ENCODE peak calls at places on chromosomes 5 and 9, in six cellular contexts. One of them, this sample, is unnamed.

GRCh38 chr9:127963041-127963358 is 17.8 kb downstream of the EEIG1 start:
- DNase-seq in OCI-LY7: no peak
- DNase-seq in AG04450: no peak
- DNase-seq in fibroblast of lung: no peak
- DNase-seq in HFFc6: no peak
- DNase-seq in Caco-2: no peak
- DNase-seq in this sample: no peak

GRCh38 chr5:168802337-168802736 is 223.2 kb upstream of the PANK3 start:
- DNase-seq in OCI-LY7: no peak
- DNase-seq in fibroblast of lung: no peak
- DNase-seq in Caco-2: no peak
- DNase-seq in AG04450: no peak
- DNase-seq in HFFc6: no peak
- DNase-seq in this sample: no peak

GRCh38 chr5:143635888-143636287 is 176.1 kb upstream of the HMHB1 start:
- DNase-seq in HFFc6: no peak
- DNase-seq in Caco-2: no peak
- DNase-seq in AG04450: no peak
- DNase-seq in fibroblast of lung: peak
- DNase-seq in OCI-LY7: no peak
- DNase-seq in this sample: no peak

GRCh38 chr5:126544087-126544740 is 50.8 kb downstream of the ALDH7A1 start:
- DNase-seq in HFFc6: peak
- DNase-seq in Caco-2: peak
- DNase-seq in fibroblast of lung: peak
- DNase-seq in AG04450: no peak
- DNase-seq in OCI-LY7: peak
- DNase-seq in this sample: no peak

GRCh38 chr9:73595036-73595545 is 443.4 kb downstream of the ANXA1 start:
- DNase-seq in Caco-2: no peak
- DNase-seq in AG04450: no peak
- DNase-seq in fibroblast of lung: no peak
- DNase-seq in OCI-LY7: no peak
- DNase-seq in HFFc6: no peak
- DNase-seq in this sample: no peak

GRCh38 chr9:4126996-4127395 is 172.9 kb downstream of the GLIS3 start:
- DNase-seq in AG04450: no peak
- DNase-seq in HFFc6: no peak
- DNase-seq in OCI-LY7: no peak
- DNase-seq in Caco-2: no peak
- DNase-seq in fibroblast of lung: no peak
- DNase-seq in this sample: no peak

GRCh38 chr9:129561594-129562281 is 59.2 kb downstream of the C9orf50 start:
- DNase-seq in HFFc6: no peak
- DNase-seq in Caco-2: no peak
- DNase-seq in AG04450: no peak
- DNase-seq in fibroblast of lung: peak
- DNase-seq in OCI-LY7: no peak
- DNase-seq in this sample: no peak

GRCh38 chr5:159971038-159971437 is 37.9 kb upstream of the TTC1 start:
- DNase-seq in fibroblast of lung: peak
- DNase-seq in AG04450: no peak
- DNase-seq in HFFc6: peak
- DNase-seq in Caco-2: no peak
- DNase-seq in OCI-LY7: no peak
- DNase-seq in this sample: no peak

GRCh38 chr5:1515921-1516571 is 7.7 kb downstream of the LPCAT1 start:
- DNase-seq in Caco-2: peak
- DNase-seq in OCI-LY7: no peak
- DNase-seq in fibroblast of lung: no peak
- DNase-seq in HFFc6: peak
- DNase-seq in AG04450: no peak
- DNase-seq in this sample: peak

GRCh38 chr9:89874351-89875321 is 269.8 kb downstream of the GADD45G start:
- DNase-seq in OCI-LY7: no peak
- DNase-seq in AG04450: no peak
- DNase-seq in HFFc6: no peak
- DNase-seq in fibroblast of lung: peak
- DNase-seq in Caco-2: no peak
- DNase-seq in this sample: peak

GRCh38 chr5:12865529-12865928 is 961.3 kb upstream of the CTNND2 start:
- DNase-seq in Caco-2: no peak
- DNase-seq in OCI-LY7: no peak
- DNase-seq in HFFc6: no peak
- DNase-seq in AG04450: no peak
- DNase-seq in fibroblast of lung: no peak
- DNase-seq in this sample: no peak

GRCh38 chr5:141848771-141849370 is 29.3 kb downstream of the PCDH1 start:
- DNase-seq in AG04450: no peak
- DNase-seq in HFFc6: peak
- DNase-seq in Caco-2: peak
- DNase-seq in OCI-LY7: peak
- DNase-seq in fibroblast of lung: peak
- DNase-seq in this sample: peak

GRCh38 chr5:138354926-138355378 is 2.5 kb downstream of the KDM3B start:
- DNase-seq in HFFc6: peak
- DNase-seq in Caco-2: peak
- DNase-seq in fibroblast of lung: peak
- DNase-seq in AG04450: no peak
- DNase-seq in OCI-LY7: peak
- DNase-seq in this sample: no peak

GRCh38 chr9:124437086-124437485 is 13.2 kb upstream of the ADGRD2 start:
- DNase-seq in fibroblast of lung: no peak
- DNase-seq in Caco-2: no peak
- DNase-seq in AG04450: no peak
- DNase-seq in HFFc6: no peak
- DNase-seq in OCI-LY7: no peak
- DNase-seq in this sample: no peak

GRCh38 chr9:134057751-134058701 is 9.8 kb downstream of the BRD3 start:
- DNase-seq in Caco-2: peak
- DNase-seq in OCI-LY7: no peak
- DNase-seq in HFFc6: no peak
- DNase-seq in fibroblast of lung: no peak
- DNase-seq in AG04450: no peak
- DNase-seq in this sample: no peak

GRCh38 chr5:172370648-172371248 is 83.6 kb downstream of the SH3PXD2B start:
- DNase-seq in Caco-2: no peak
- DNase-seq in HFFc6: peak
- DNase-seq in OCI-LY7: peak
- DNase-seq in fibroblast of lung: peak
- DNase-seq in AG04450: peak
- DNase-seq in this sample: peak

GRCh38 chr9:132982508-132982907 is 4.0 kb downstream of the GFI1B start:
- DNase-seq in fibroblast of lung: no peak
- DNase-seq in Caco-2: no peak
- DNase-seq in HFFc6: no peak
- DNase-seq in OCI-LY7: no peak
- DNase-seq in AG04450: no peak
- DNase-seq in this sample: no peak

GRCh38 chr5:470961-471749 is 28.2 kb downstream of the EXOC3 start:
- DNase-seq in Caco-2: no peak
- DNase-seq in fibroblast of lung: no peak
- DNase-seq in OCI-LY7: no peak
- DNase-seq in AG04450: no peak
- DNase-seq in HFFc6: no peak
- DNase-seq in this sample: no peak

GRCh38 chr5:1399737-1400136 is 45.5 kb downstream of the SLC6A3 start:
- DNase-seq in OCI-LY7: no peak
- DNase-seq in fibroblast of lung: no peak
- DNase-seq in HFFc6: no peak
- DNase-seq in Caco-2: no peak
- DNase-seq in AG04450: no peak
- DNase-seq in this sample: no peak

GRCh38 chr9:90961375-90961774 is 159.8 kb downstream of the SYK start:
- DNase-seq in AG04450: no peak
- DNase-seq in HFFc6: no peak
- DNase-seq in Caco-2: no peak
- DNase-seq in OCI-LY7: no peak
- DNase-seq in fibroblast of lung: no peak
- DNase-seq in this sample: no peak

GRCh38 chr9:129773262-129774048 is 20.6 kb upstream of the PTGES start:
- DNase-seq in Caco-2: no peak
- DNase-seq in fibroblast of lung: peak
- DNase-seq in HFFc6: peak
- DNase-seq in AG04450: peak
- DNase-seq in OCI-LY7: no peak
- DNase-seq in this sample: no peak

GRCh38 chr5:56534102-56534501 is 281.2 kb upstream of the MAP3K1 start:
- DNase-seq in HFFc6: no peak
- DNase-seq in OCI-LY7: no peak
- DNase-seq in AG04450: no peak
- DNase-seq in Caco-2: peak
- DNase-seq in fibroblast of lung: no peak
- DNase-seq in this sample: no peak

GRCh38 chr9:102273952-102274351 is 535.5 kb upstream of the GRIN3A start:
- DNase-seq in Caco-2: no peak
- DNase-seq in OCI-LY7: no peak
- DNase-seq in HFFc6: no peak
- DNase-seq in AG04450: no peak
- DNase-seq in fibroblast of lung: no peak
- DNase-seq in this sample: no peak

GRCh38 chr9:7149258-7149657 is 391.5 kb downstream of the KDM4C start:
- DNase-seq in OCI-LY7: no peak
- DNase-seq in Caco-2: no peak
- DNase-seq in AG04450: no peak
- DNase-seq in fibroblast of lung: no peak
- DNase-seq in HFFc6: no peak
- DNase-seq in this sample: no peak

GRCh38 chr5:159324986-159325385 is 5.3 kb downstream of the IL12B start:
- DNase-seq in AG04450: no peak
- DNase-seq in fibroblast of lung: no peak
- DNase-seq in HFFc6: no peak
- DNase-seq in Caco-2: no peak
- DNase-seq in OCI-LY7: no peak
- DNase-seq in this sample: no peak

GRCh38 chr9:33264473-33265177 is at the start of the genes BAG1 and CHMP5:
- DNase-seq in HFFc6: peak
- DNase-seq in fibroblast of lung: peak
- DNase-seq in AG04450: peak
- DNase-seq in OCI-LY7: peak
- DNase-seq in Caco-2: peak
- DNase-seq in this sample: peak
- TF ChIP-seq CTCF in HFFc6: peak
- TF ChIP-seq CTCF in fibroblast of lung: peak
- TF ChIP-seq CTCF in AG04450: peak
- TF ChIP-seq CTCF in OCI-LY7: no peak
- TF ChIP-seq CTCF in Caco-2: no peak
- TF ChIP-seq CTCF in this sample: no peak

GRCh38 chr5:31941356-31941755 is 232.8 kb downstream of the GOLPH3 start:
- DNase-seq in AG04450: no peak
- DNase-seq in fibroblast of lung: no peak
- DNase-seq in OCI-LY7: no peak
- DNase-seq in Caco-2: no peak
- DNase-seq in HFFc6: no peak
- DNase-seq in this sample: no peak
- TF ChIP-seq CTCF in AG04450: no peak
- TF ChIP-seq CTCF in fibroblast of lung: no peak
- TF ChIP-seq CTCF in OCI-LY7: no peak
- TF ChIP-seq CTCF in Caco-2: no peak
- TF ChIP-seq CTCF in HFFc6: no peak
- TF ChIP-seq CTCF in this sample: no peak

DNA sequence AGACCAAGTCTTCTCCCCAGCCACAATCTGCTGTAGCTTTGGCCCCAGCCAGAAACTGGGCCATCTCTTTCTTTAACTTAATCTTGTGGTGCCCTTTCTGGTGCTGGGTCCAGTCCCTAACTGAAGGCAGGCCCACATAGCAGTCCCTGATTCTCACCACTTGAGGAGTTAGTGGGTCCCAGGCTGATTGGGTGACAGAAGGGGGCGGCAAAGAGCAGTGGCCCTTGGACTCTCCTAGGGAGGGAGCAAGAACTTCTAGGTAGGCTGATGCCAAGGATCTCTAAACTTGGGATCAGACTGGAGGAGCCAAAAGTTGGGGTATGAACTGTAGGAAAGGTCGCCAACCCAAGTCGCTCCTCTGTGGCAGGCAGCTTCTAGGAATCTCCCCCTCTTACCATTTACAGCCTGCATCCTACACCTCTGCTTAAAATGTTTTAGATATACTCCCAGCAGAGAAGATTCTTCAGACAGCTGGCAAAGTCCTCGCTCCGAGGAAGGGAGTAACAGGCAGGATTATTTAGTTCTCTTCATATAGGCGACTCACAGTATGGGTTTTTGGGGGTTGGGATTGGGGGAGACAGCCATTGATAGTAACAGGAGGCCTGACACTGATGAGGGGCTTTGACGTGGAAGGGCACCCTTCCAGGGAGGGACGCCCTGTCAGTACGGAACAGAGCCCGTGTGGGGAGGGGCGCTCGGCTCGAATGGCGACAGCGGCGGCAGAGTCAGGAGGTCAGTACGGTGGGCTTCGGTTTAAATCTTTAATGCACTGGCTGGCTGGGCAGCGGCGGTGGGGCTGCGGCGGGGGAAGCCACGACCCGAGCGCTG is 2.0 kb upstream of the CCL27 start:
- DNase-seq in fibroblast of lung: peak
- DNase-seq in OCI-LY7: peak
- DNase-seq in AG04450: no peak
- DNase-seq in Caco-2: peak
- DNase-seq in HFFc6: peak
- DNase-seq in this sample: peak
- TF ChIP-seq CTCF in fibroblast of lung: peak
- TF ChIP-seq CTCF in OCI-LY7: peak
- TF ChIP-seq CTCF in AG04450: peak
- TF ChIP-seq CTCF in Caco-2: peak
- TF ChIP-seq CTCF in HFFc6: peak
- TF ChIP-seq CTCF in this sample: peak

GRCh38 chr5:38292228-38292627 is 33.9 kb downstream of the EGFLAM start:
- DNase-seq in AG04450: no peak
- DNase-seq in HFFc6: no peak
- DNase-seq in Caco-2: no peak
- DNase-seq in OCI-LY7: no peak
- DNase-seq in fibroblast of lung: no peak
- DNase-seq in this sample: no peak
- TF ChIP-seq CTCF in AG04450: no peak
- TF ChIP-seq CTCF in HFFc6: no peak
- TF ChIP-seq CTCF in Caco-2: no peak
- TF ChIP-seq CTCF in OCI-LY7: no peak
- TF ChIP-seq CTCF in fibroblast of lung: no peak
- TF ChIP-seq CTCF in this sample: no peak

GRCh38 chr5:9513825-9514224 is 32.0 kb downstream of the SEMA5A start:
- DNase-seq in fibroblast of lung: peak
- DNase-seq in OCI-LY7: no peak
- DNase-seq in Caco-2: no peak
- DNase-seq in HFFc6: peak
- DNase-seq in AG04450: no peak
- DNase-seq in this sample: no peak
- TF ChIP-seq CTCF in fibroblast of lung: peak
- TF ChIP-seq CTCF in OCI-LY7: no peak
- TF ChIP-seq CTCF in Caco-2: peak
- TF ChIP-seq CTCF in HFFc6: peak
- TF ChIP-seq CTCF in AG04450: peak
- TF ChIP-seq CTCF in this sample: no peak

DNA sequence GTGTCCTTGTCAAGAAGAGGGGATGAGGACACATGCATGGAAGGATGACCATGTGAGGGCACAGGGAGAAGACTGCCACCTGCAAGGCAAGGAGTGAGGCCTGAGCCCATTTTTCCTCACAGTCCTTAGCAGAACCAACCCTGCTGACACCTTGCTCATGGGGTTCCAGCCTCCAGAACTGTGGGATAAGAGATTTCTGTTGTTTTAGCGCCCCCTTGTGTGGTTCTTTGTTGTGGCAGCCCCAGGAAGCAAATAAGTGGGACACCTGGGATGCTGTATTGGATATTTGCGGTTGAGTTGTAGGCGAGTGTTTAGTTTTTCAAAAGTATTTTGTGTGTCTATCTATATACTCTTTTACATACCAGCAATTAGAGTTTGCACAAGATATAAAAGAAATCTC is 206.4 kb downstream of the NXNL2 start:
- DNase-seq in AG04450: no peak
- DNase-seq in Caco-2: no peak
- DNase-seq in fibroblast of lung: no peak
- DNase-seq in OCI-LY7: peak
- DNase-seq in HFFc6: no peak
- DNase-seq in this sample: no peak
- TF ChIP-seq CTCF in AG04450: peak
- TF ChIP-seq CTCF in Caco-2: no peak
- TF ChIP-seq CTCF in fibroblast of lung: peak
- TF ChIP-seq CTCF in OCI-LY7: peak
- TF ChIP-seq CTCF in HFFc6: peak
- TF ChIP-seq CTCF in this sample: no peak

This sample was measured in omental fat pad.